ENCODE peak calls at places on chromosomes 1 and 21, in four cellular contexts. One of them, this sample, is unnamed.

GRCh38 chr1:226095286-226095685 is 32.8 kb downstream of the H3-3A start:
- DNase-seq in GM12878: no peak
- DNase-seq in HepG2: no peak
- DNase-seq in K562: no peak
- DNase-seq in this sample: no peak

GRCh38 chr1:48205547-48205946 is 17.0 kb upstream of the SLC5A9 start:
- DNase-seq in GM12878: no peak
- DNase-seq in HepG2: no peak
- DNase-seq in K562: no peak
- DNase-seq in this sample: no peak

GRCh38 chr1:177796561-177796960 is 173.3 kb downstream of the SEC16B start:
- DNase-seq in GM12878: no peak
- DNase-seq in HepG2: no peak
- DNase-seq in K562: no peak
- DNase-seq in this sample: no peak

GRCh38 chr21:35222541-35222941 is 173.4 kb upstream of the RUNX1 start:
- DNase-seq in GM12878: peak; percentile 19
- DNase-seq in HepG2: no peak
- DNase-seq in K562: no peak
- DNase-seq in this sample: no peak

GRCh38 chr21:45504516-45505415 is 37.5 kb downstream of the SLC19A1 start:
- DNase-seq in GM12878: no peak
- DNase-seq in HepG2: no peak
- DNase-seq in K562: no peak
- DNase-seq in this sample: no peak

GRCh38 chr1:56578963-56579875 is at the start of gene PLPP3:
- DNase-seq in GM12878: no peak
- DNase-seq in HepG2: peak; percentile 79
- DNase-seq in K562: peak; percentile 15
- DNase-seq in this sample: peak; percentile 85

GRCh38 chr1:38690790-38691189 is 168.8 kb downstream of the RRAGC start:
- DNase-seq in GM12878: no peak
- DNase-seq in HepG2: no peak
- DNase-seq in K562: no peak
- DNase-seq in this sample: no peak

GRCh38 chr1:100721502-100722205 is 2.1 kb downstream of the VCAM1 start:
- DNase-seq in GM12878: no peak
- DNase-seq in HepG2: no peak
- DNase-seq in K562: no peak
- DNase-seq in this sample: no peak

GRCh38 chr1:207755846-207756692 is 4.2 kb downstream of the CD46 start:
- DNase-seq in GM12878: no peak
- DNase-seq in HepG2: no peak
- DNase-seq in K562: no peak
- DNase-seq in this sample: no peak

GRCh38 chr1:28392027-28392652 is 22.6 kb downstream of the PHACTR4 start:
- DNase-seq in GM12878: no peak
- DNase-seq in HepG2: no peak
- DNase-seq in K562: no peak
- DNase-seq in this sample: no peak

GRCh38 chr1:186722711-186723309 is 42.6 kb upstream of the PTGS2 start:
- DNase-seq in GM12878: no peak
- DNase-seq in HepG2: peak; percentile 37
- DNase-seq in K562: peak; percentile 61
- DNase-seq in this sample: peak; percentile 61

GRCh38 chr1:40699787-40700186 is 8.3 kb downstream of the NFYC start:
- DNase-seq in GM12878: peak; percentile 74
- DNase-seq in HepG2: no peak
- DNase-seq in K562: no peak
- DNase-seq in this sample: no peak

GRCh38 chr1:63773815-63774616 is at the start of gene ROR1:
- DNase-seq in GM12878: no peak
- DNase-seq in HepG2: peak; percentile 60
- DNase-seq in K562: peak; percentile 10
- DNase-seq in this sample: peak; percentile 95

GRCh38 chr1:210711825-210712224 is 383.1 kb downstream of the HHAT start:
- DNase-seq in GM12878: no peak
- DNase-seq in HepG2: no peak
- DNase-seq in K562: no peak
- DNase-seq in this sample: no peak

GRCh38 chr1:169240449-169241242 is 127.0 kb downstream of the NME7 start:
- DNase-seq in GM12878: no peak
- DNase-seq in HepG2: no peak
- DNase-seq in K562: no peak
- DNase-seq in this sample: no peak

GRCh38 chr21:35932232-35932911 is 128.0 kb downstream of the SETD4 start:
- DNase-seq in GM12878: peak; percentile 36
- DNase-seq in HepG2: no peak
- DNase-seq in K562: no peak
- DNase-seq in this sample: no peak

GRCh38 chr1:21577933-21578332 is 68.7 kb downstream of the ALPL start:
- DNase-seq in GM12878: no peak
- DNase-seq in HepG2: no peak
- DNase-seq in K562: no peak
- DNase-seq in this sample: no peak

GRCh38 chr1:66623812-66624211 is 89.9 kb downstream of the SGIP1 start:
- DNase-seq in GM12878: no peak
- DNase-seq in HepG2: no peak
- DNase-seq in K562: no peak
- DNase-seq in this sample: no peak

GRCh38 chr1:188249813-188250212 is 1421.1 kb downstream of the PLA2G4A start:
- DNase-seq in GM12878: no peak
- DNase-seq in HepG2: no peak
- DNase-seq in K562: no peak
- DNase-seq in this sample: no peak

GRCh38 chr1:232876506-232877360 is 71.5 kb downstream of the MAP10 start:
- DNase-seq in GM12878: no peak
- DNase-seq in HepG2: no peak
- DNase-seq in K562: no peak
- DNase-seq in this sample: no peak

GRCh38 chr1:162235261-162235780 is 141.3 kb downstream of the SPATA46 start:
- DNase-seq in GM12878: no peak
- DNase-seq in HepG2: peak; percentile 91
- DNase-seq in K562: no peak
- DNase-seq in this sample: no peak

GRCh38 chr1:36486436-36487335 is 4.0 kb upstream of the CSF3R start:
- DNase-seq in GM12878: no peak
- DNase-seq in HepG2: peak; percentile 98
- DNase-seq in K562: peak; percentile 25
- DNase-seq in this sample: no peak
- TF ChIP-seq TARDBP in GM12878: no peak
- TF ChIP-seq TARDBP in HepG2: peak; percentile 97
- TF ChIP-seq TARDBP in K562: no peak
- TF ChIP-seq TARDBP in this sample: no peak

GRCh38 chr1:171486048-171486519 is 754 bp downstream of the PRRC2C start:
- DNase-seq in GM12878: peak; percentile 46
- DNase-seq in HepG2: peak; percentile 50
- DNase-seq in K562: no peak
- DNase-seq in this sample: peak; percentile 46
- TF ChIP-seq BHLHE40 in GM12878: no peak
- TF ChIP-seq BHLHE40 in HepG2: no peak
- TF ChIP-seq BHLHE40 in K562: no peak
- TF ChIP-seq BHLHE40 in this sample: no peak

GRCh38 chr1:213666113-213666512 is 321.7 kb upstream of the PROX1 start:
- DNase-seq in GM12878: no peak
- DNase-seq in HepG2: no peak
- DNase-seq in K562: no peak
- DNase-seq in this sample: no peak
- TF ChIP-seq TARDBP in GM12878: no peak
- TF ChIP-seq TARDBP in HepG2: no peak
- TF ChIP-seq TARDBP in K562: no peak
- TF ChIP-seq TARDBP in this sample: no peak

GRCh38 chr1:215292906-215293305 is 210.4 kb downstream of the KCNK2 start:
- DNase-seq in GM12878: no peak
- DNase-seq in HepG2: no peak
- DNase-seq in K562: no peak
- DNase-seq in this sample: no peak

GRCh38 chr1:215284966-215285365 is 202.4 kb downstream of the KCNK2 start:
- DNase-seq in GM12878: no peak
- DNase-seq in HepG2: no peak
- DNase-seq in K562: no peak
- DNase-seq in this sample: no peak

GRCh38 chr1:215287362-215287761 is 204.8 kb downstream of the KCNK2 start:
- DNase-seq in GM12878: no peak
- DNase-seq in HepG2: no peak
- DNase-seq in K562: no peak
- DNase-seq in this sample: no peak

DNA sequence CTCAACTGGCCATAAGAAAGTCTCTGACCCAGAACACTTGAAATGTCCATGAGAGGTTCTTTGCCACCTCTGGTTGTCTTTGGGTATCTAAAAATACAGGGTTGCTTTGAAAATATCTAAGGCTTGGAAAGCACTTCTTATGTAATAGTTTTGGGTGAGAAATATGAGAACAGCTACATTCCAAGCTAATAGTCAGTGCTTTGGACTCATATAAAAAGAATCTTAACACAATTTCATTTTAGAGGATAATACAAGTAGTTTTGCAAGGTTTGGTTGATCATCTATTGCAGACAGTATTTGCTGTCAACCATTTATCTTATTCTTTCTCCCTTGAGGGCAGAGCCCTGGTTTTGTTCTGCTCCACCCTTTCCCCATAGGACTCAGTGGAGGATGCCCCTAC is 207.5 kb downstream of the KCNK2 start:
- DNase-seq in GM12878: no peak
- DNase-seq in HepG2: no peak
- DNase-seq in K562: no peak
- DNase-seq in this sample: no peak
- TF ChIP-seq BHLHE40 in GM12878: no peak
- TF ChIP-seq BHLHE40 in HepG2: no peak
- TF ChIP-seq BHLHE40 in K562: no peak
- TF ChIP-seq BHLHE40 in this sample: no peak

DNA sequence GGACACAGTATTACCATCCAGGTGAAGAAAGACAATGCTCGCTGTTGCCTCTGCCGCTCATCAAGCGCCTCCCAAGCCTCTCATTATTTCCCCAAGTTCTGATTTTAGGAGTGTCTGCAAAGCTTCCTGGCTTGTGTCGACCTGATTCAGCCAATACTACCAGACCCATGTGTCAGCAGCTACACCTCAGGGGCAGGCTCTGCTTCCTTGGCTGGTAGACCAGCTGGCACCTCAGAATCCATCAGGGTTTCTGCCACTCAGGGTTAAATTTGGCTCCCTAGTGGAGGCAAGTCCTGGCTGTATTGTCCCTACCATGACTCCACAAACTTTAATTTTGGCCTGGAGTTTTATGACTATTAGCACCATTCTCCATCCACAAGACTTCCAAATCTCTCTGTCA is 35.4 kb downstream of the SUSD4 start:
- DNase-seq in GM12878: no peak
- DNase-seq in HepG2: no peak
- DNase-seq in K562: no peak
- DNase-seq in this sample: no peak
- TF ChIP-seq TARDBP in GM12878: no peak
- TF ChIP-seq TARDBP in HepG2: no peak
- TF ChIP-seq TARDBP in K562: no peak
- TF ChIP-seq TARDBP in this sample: no peak

GRCh38 chr21:34035619-34036354 is 37.6 kb upstream of the MRPS6 start:
- DNase-seq in GM12878: no peak
- DNase-seq in HepG2: no peak
- DNase-seq in K562: no peak
- DNase-seq in this sample: no peak
- TF ChIP-seq BHLHE40 in GM12878: no peak
- TF ChIP-seq BHLHE40 in HepG2: no peak
- TF ChIP-seq BHLHE40 in K562: no peak
- TF ChIP-seq BHLHE40 in this sample: no peak